ENCODE peak calls at places on chromosomes 3 and 15, in ten cellular contexts. Z is fibroblast of pulmonary artery; D is germinal center; A is GM12892; E is tibial artery; L is left colon; N is aorta; G is stimulated activated CD8-positive, alpha-beta memory T cell treated with anti-CD3 and anti-CD28 coated beads, Interleukin-15, amount 100 ng/mL, for 1 hour; Y is RWPE1; U is iris pigment epithelial cell. O is an unnamed sample.

GRCh38 chr15:91186892-91187644 is 87.0 kb downstream of the SV2B start:
- DNase-seq in Z (peak), D (no peak), A (no peak), E (no peak), L (no peak), N (no peak), G (no peak), Y (peak), U (peak), O (peak)

GRCh38 chr15:68846851-68847439 is 26.2 kb upstream of the ANP32A start:
- DNase-seq in Z (no peak), D (no peak), A (no peak), E (no peak), L (no peak), N (no peak), G (no peak), Y (no peak), U (no peak), O (no peak)

GRCh38 chr3:149090907-149091306 is 4.6 kb upstream of the HLTF start:
- DNase-seq in Z (no peak), D (no peak), A (no peak), E (no peak), L (no peak), N (no peak), G (no peak), Y (no peak), U (no peak), O (no peak)

GRCh38 chr3:177982034-177982433 is 554.2 kb upstream of the KCNMB2 start:
- DNase-seq in Z (peak), D (no peak), A (no peak), E (no peak), L (no peak), N (no peak), G (no peak), Y (no peak), U (peak), O (peak)

GRCh38 chr3:41029356-41029755 is 169.9 kb upstream of the CTNNB1 start:
- DNase-seq in Z (peak), D (no peak), A (no peak), E (no peak), L (no peak), N (no peak), G (no peak), Y (no peak), U (no peak), O (no peak)

GRCh38 chr3:187935623-187936156 is 190.4 kb upstream of the BCL6 start:
- DNase-seq in Z (no peak), D (no peak), A (peak), E (no peak), L (no peak), N (no peak), G (no peak), Y (no peak), U (no peak), O (no peak)

GRCh38 chr3:196336319-196337145 is 1.7 kb downstream of the TM4SF19 start:
- DNase-seq in Z (no peak), D (no peak), A (no peak), E (no peak), L (no peak), N (no peak), G (no peak), Y (peak), U (no peak), O (peak)

GRCh38 chr15:59191855-59192237 is 14.8 kb upstream of the LDHAL6B start:
- DNase-seq in Z (peak), D (no peak), A (no peak), E (no peak), L (no peak), N (no peak), G (no peak), Y (peak), U (peak), O (peak)

GRCh38 chr3:18208856-18209255 is 216.3 kb downstream of the SATB1 start:
- DNase-seq in Z (no peak), D (no peak), A (no peak), E (no peak), L (no peak), N (no peak), G (no peak), Y (no peak), U (no peak), O (no peak)

GRCh38 chr3:151086484-151087456 is 1.3 kb downstream of the MED12L start:
- DNase-seq in Z (peak), D (peak), A (peak), E (peak), L (peak), N (peak), G (peak), Y (peak), U (peak), O (peak)

GRCh38 chr15:71357357-71357756 is 242.1 kb downstream of the THSD4 start:
- DNase-seq in Z (no peak), D (no peak), A (no peak), E (no peak), L (peak), N (no peak), G (no peak), Y (no peak), U (no peak), O (peak)

GRCh38 chr3:153961498-153961897 is 159.7 kb upstream of the ARHGEF26 start:
- DNase-seq in Z (no peak), D (no peak), A (no peak), E (no peak), L (no peak), N (no peak), G (no peak), Y (no peak), U (no peak), O (no peak)

GRCh38 chr3:172911142-172911541 is 160.6 kb downstream of the ECT2 start:
- DNase-seq in Z (no peak), D (no peak), A (no peak), E (no peak), L (no peak), N (no peak), G (no peak), Y (no peak), U (no peak), O (no peak)

GRCh38 chr3:103684956-103685355 is 1250.1 kb downstream of the ZPLD1 start:
- DNase-seq in Z (no peak), D (no peak), A (no peak), E (no peak), L (no peak), N (no peak), G (no peak), Y (no peak), U (no peak), O (peak)

GRCh38 chr15:66293085-66293418 is 316 bp upstream of the DIS3L start:
- DNase-seq in Z (no peak), D (no peak), A (no peak), E (no peak), L (no peak), N (no peak), G (no peak), Y (no peak), U (no peak), O (no peak)

GRCh38 chr15:99431661-99432091 is 134.1 kb upstream of the MEF2A start:
- DNase-seq in Z (no peak), D (no peak), A (no peak), E (peak), L (peak), N (peak), G (no peak), Y (no peak), U (no peak), O (no peak)

GRCh38 chr15:89430530-89431341 is 65.6 kb downstream of the RHCG start:
- DNase-seq in Z (peak), D (peak), A (peak), E (peak), L (peak), N (peak), G (peak), Y (peak), U (peak), O (peak)

GRCh38 chr3:98563661-98564281 is 29.6 kb downstream of the CPOX start:
- DNase-seq in Z (peak), D (no peak), A (no peak), E (no peak), L (no peak), N (no peak), G (no peak), Y (peak), U (peak), O (peak)

GRCh38 chr3:124812291-124813265 is 74.6 kb downstream of the ITGB5 start:
- DNase-seq in Z (peak), D (no peak), A (no peak), E (peak), L (peak), N (peak), G (no peak), Y (peak), U (peak), O (peak)

GRCh38 chr15:66483131-66483566 is 14.4 kb downstream of the SNAPC5 start:
- DNase-seq in Z (no peak), D (no peak), A (no peak), E (no peak), L (no peak), N (no peak), G (no peak), Y (no peak), U (peak), O (peak)

GRCh38 chr3:76063019-76063418 is 277.7 kb upstream of the ZNF717 start:
- DNase-seq in Z (peak), D (no peak), A (no peak), E (no peak), L (no peak), N (no peak), G (no peak), Y (peak), U (peak), O (peak)

GRCh38 chr3:186352369-186352768 is 9.7 kb downstream of the DGKG start:
- DNase-seq in Z (no peak), D (no peak), A (no peak), E (no peak), L (no peak), N (no peak), G (no peak), Y (no peak), U (no peak), O (no peak)

GRCh38 chr15:95928822-95929221 is 401.7 kb upstream of the NR2F2 start:
- DNase-seq in Z (no peak), D (no peak), A (no peak), E (no peak), L (no peak), N (no peak), G (no peak), Y (no peak), U (no peak), O (no peak)

GRCh38 chr3:184579513-184579912 is 17.9 kb downstream of the EPHB3 start:
- DNase-seq in Z (no peak), D (no peak), A (no peak), E (no peak), L (no peak), N (no peak), G (no peak), Y (no peak), U (no peak), O (no peak)

GRCh38 chr3:169304716-169305115 is 358.8 kb downstream of the MECOM start:
- DNase-seq in Z (no peak), D (no peak), A (no peak), E (no peak), L (no peak), N (no peak), G (no peak), Y (no peak), U (no peak), O (no peak)

GRCh38 chr3:51722362-51722761 is 15.5 kb downstream of the GRM2 start:
- DNase-seq in Z (no peak), D (no peak), A (no peak), E (no peak), L (no peak), N (no peak), G (no peak), Y (no peak), U (no peak), O (no peak)

GRCh38 chr3:113002676-113003075 is 11.9 kb downstream of the GTPBP8 start:
- DNase-seq in Z (no peak), D (no peak), A (no peak), E (no peak), L (no peak), N (no peak), G (no peak), Y (no peak), U (peak), O (no peak)

GRCh38 chr3:185623909-185624308 is 37.8 kb downstream of the SENP2 start:
- DNase-seq in Z (no peak), D (no peak), A (no peak), E (no peak), L (no peak), N (no peak), G (no peak), Y (no peak), U (no peak), O (no peak)

GRCh38 chr15:26051771-26052685 is 188.9 kb upstream of the ATP10A start:
- DNase-seq in Z (no peak), D (no peak), A (no peak), E (peak), L (peak), N (peak), G (no peak), Y (no peak), U (peak), O (peak)

GRCh38 chr3:14152233-14152962 is 26.0 kb downstream of the XPC start:
- DNase-seq in Z (no peak), D (peak), A (no peak), E (no peak), L (no peak), N (no peak), G (no peak), Y (no peak), U (no peak), O (no peak)

GRCh38 chr3:66336358-66336766 is 115.6 kb downstream of the SLC25A26 start:
- DNase-seq in Z (peak), D (no peak), A (no peak), E (no peak), L (no peak), N (no peak), G (no peak), Y (no peak), U (peak), O (peak)

GRCh38 chr3:53495091-53495517 is 693 bp downstream of the CACNA1D start:
- DNase-seq in Z (no peak), D (no peak), A (no peak), E (no peak), L (no peak), N (no peak), G (no peak), Y (no peak), U (no peak), O (peak)

GRCh38 chr3:135329479-135329878 is 534.4 kb downstream of the EPHB1 start:
- DNase-seq in Z (no peak), D (no peak), A (no peak), E (no peak), L (no peak), N (no peak), G (no peak), Y (no peak), U (no peak), O (no peak)

GRCh38 chr3:185094691-185095090 is 58.2 kb downstream of the C3orf70 start:
- DNase-seq in Z (no peak), D (no peak), A (no peak), E (no peak), L (no peak), N (no peak), G (no peak), Y (no peak), U (peak), O (no peak)

GRCh38 chr3:31785734-31786133 is 195.3 kb downstream of the OSBPL10 start:
- DNase-seq in Z (no peak), D (no peak), A (no peak), E (no peak), L (no peak), N (no peak), G (no peak), Y (no peak), U (no peak), O (no peak)

GRCh38 chr15:40959331-40960141 is 6.3 kb downstream of the CHAC1 start:
- DNase-seq in Z (no peak), D (no peak), A (no peak), E (no peak), L (no peak), N (no peak), G (no peak), Y (no peak), U (no peak), O (no peak)

GRCh38 chr3:167820114-167820865 is 84.8 kb downstream of the SERPINI1 start:
- DNase-seq in Z (no peak), D (no peak), A (no peak), E (no peak), L (no peak), N (no peak), G (no peak), Y (no peak), U (no peak), O (no peak)

GRCh38 chr3:170429050-170429449 is 10.4 kb downstream of the CLDN11 start:
- DNase-seq in Z (peak), D (no peak), A (no peak), E (no peak), L (no peak), N (no peak), G (no peak), Y (no peak), U (peak), O (peak)

O was measured in astrocyte of the hippocampus.